ENCODE peak calls at places on chromosomes 4 and X, in six cellular contexts. Z is SK-N-MC, D is HepG2, P is HL-60, M is HCT116, X is GM12891. K is an unnamed sample.

GRCh38 chr4:1775731-1776500 is 17.2 kb upstream of the FGFR3 start:
- DNase-seq in P (no peak), X (no peak), D (peak), M (no peak), Z (no peak), K (no peak)

GRCh38 chrX:37541991-37542390 is 29.5 kb upstream of the LANCL3 start:
- DNase-seq in Z (no peak), P (no peak), X (no peak), D (no peak), M (no peak), K (no peak)

GRCh38 chr4:158624889-158625478 is 46.7 kb downstream of the C4orf46 start:
- DNase-seq in M (peak), D (peak), Z (peak), X (peak), P (peak), K (no peak)

GRCh38 chrX:129957241-129958099 is 25.0 kb upstream of the BCORL1 start:
- DNase-seq in Z (no peak), D (no peak), X (no peak), P (peak), M (peak), K (no peak)

GRCh38 chr4:2257361-2258001 is 4.4 kb downstream of the MXD4 start:
- DNase-seq in X (no peak), Z (no peak), D (no peak), P (no peak), M (no peak), K (no peak)

GRCh38 chr4:24274401-24275035 is 309.8 kb downstream of the DHX15 start:
- DNase-seq in M (no peak), D (no peak), X (no peak), P (no peak), Z (no peak), K (no peak)

GRCh38 chr4:56060021-56060420 is 111.3 kb downstream of the CEP135 start:
- DNase-seq in P (no peak), Z (no peak), D (no peak), X (no peak), M (no peak), K (no peak)

GRCh38 chr4:88818650-88819470 is 121.2 kb upstream of the NAP1L5 start:
- DNase-seq in X (no peak), M (peak), P (no peak), Z (no peak), D (peak), K (peak)

GRCh38 chrX:121135488-121136207 is 88.2 kb downstream of the GLUD2 start:
- DNase-seq in D (no peak), Z (no peak), M (no peak), X (no peak), P (no peak), K (no peak)

GRCh38 chrX:72554448-72555140 is 18.0 kb downstream of the HDAC8 start:
- DNase-seq in D (no peak), M (peak), P (no peak), X (no peak), Z (no peak), K (no peak)

GRCh38 chrX:50704987-50705386 is 109.0 kb downstream of the SHROOM4 start:
- DNase-seq in D (no peak), P (no peak), Z (no peak), M (no peak), X (no peak), K (no peak)

GRCh38 chr4:21765810-21766407 is 182.7 kb downstream of the KCNIP4 start:
- DNase-seq in M (peak), P (no peak), X (peak), D (peak), Z (no peak), K (peak)

GRCh38 chr4:8081171-8081570 is 77.4 kb downstream of the ABLIM2 start:
- DNase-seq in X (no peak), M (no peak), P (no peak), Z (no peak), D (no peak), K (no peak)

GRCh38 chr4:139628184-139629012 is 37.2 kb upstream of the MGST2 start:
- DNase-seq in D (no peak), P (no peak), Z (no peak), M (no peak), X (no peak), K (no peak)

DNA sequence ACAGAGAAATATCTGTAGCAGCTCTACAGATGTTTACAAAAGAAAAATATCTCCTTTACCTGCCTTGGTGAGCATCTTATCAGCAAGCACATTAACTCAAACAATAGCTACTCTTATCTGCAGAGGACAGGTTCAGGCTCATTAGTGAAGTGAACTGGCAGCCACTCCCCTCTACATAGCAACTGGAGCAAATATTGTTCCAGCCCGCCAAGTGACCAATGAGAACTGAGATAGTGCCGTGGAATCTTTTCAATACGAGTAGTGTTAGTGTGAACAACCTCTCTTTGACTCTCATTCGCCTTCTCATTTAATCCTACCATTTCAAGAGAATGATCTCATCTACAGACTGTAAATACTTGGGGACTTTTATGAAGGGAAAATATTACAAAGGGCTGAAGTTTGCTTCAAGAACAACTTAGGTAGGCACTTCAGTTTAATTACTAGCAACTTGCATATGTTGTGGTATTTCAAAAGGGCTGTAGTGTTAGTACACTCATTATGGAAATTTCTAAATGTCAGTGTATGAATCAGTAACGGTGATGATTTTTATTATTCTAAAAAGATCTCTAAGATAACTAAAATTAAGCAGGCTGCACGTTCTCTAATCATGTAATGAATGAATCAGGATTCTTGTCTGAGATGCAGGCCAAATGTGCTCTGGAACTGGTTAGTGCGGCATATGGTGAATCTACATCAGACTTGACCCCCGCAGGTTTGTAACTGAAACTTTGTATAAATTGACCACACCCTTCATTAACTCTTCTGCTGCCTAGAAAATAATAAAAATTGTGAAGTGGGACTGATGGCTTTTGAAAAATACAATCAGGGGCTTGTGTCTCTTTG is 72.4 kb downstream of the PALLD start:
- DNase-seq in D (peak), X (no peak), P (no peak), M (peak), Z (no peak), K (peak)
- TF ChIP-seq POLR2AphosphoS5 in D (no peak), X (no peak), P (no peak), M (peak), Z (no peak), K (no peak)

DNA sequence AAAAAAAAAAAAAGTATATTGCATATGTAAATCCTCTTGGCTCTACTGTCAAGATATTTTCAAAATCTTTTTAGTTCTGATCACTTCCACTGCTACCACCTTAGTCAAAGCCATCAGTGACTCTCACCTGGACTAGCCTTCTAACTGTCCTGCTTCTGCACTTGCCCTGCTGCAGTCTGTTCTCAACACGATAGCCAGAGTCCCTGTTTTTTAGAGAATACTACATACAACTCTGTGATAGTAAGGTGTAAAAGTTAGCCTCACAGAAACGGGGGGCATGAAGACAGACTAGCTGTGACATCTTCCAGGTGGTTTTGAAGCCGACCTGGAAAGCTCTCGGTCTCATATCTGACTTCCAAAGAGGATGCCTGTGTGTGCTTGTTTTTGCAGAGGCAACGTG is 24.6 kb downstream of the EIF2S3 start:
- DNase-seq in X (no peak), P (no peak), Z (no peak), D (no peak), M (no peak), K (no peak)
- TF ChIP-seq POLR2AphosphoS5 in X (no peak), P (no peak), Z (no peak), D (no peak), M (no peak), K (no peak)

GRCh38 chr4:184328022-184328736 is 110.5 kb upstream of the ENPP6 start:
- DNase-seq in D (no peak), P (no peak), M (no peak), X (no peak), Z (no peak), K (peak)

GRCh38 chr4:184331155-184331995 is 113.7 kb upstream of the ENPP6 start:
- DNase-seq in P (no peak), Z (no peak), M (no peak), D (no peak), X (no peak), K (peak)

GRCh38 chr4:184324939-184325477 is 107.3 kb upstream of the ENPP6 start:
- DNase-seq in P (no peak), D (no peak), M (no peak), Z (no peak), X (no peak), K (peak)

GRCh38 chr4:184329235-184330007 is 111.7 kb upstream of the ENPP6 start:
- DNase-seq in Z (no peak), P (no peak), D (no peak), X (no peak), M (no peak), K (peak)

DNA sequence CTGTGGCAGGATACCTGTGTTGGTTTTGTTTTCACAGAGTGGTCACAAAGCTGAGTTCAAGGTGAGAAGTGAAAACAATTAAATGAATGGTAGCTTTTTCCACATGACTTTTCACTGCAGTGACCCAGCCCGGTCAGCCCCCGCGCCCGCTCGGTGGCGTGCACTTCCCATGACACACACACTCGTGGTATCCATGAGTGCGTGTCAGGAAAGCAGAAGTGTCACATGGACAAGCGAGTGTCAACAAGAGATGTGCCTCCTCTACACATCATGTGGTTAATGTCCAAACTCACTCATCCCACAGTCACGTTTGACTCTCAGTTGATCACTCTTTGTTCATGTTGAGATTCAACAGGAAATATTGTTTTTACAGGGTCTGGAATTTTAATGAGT is 112.3 kb upstream of the ENPP6 start:
- DNase-seq in Z (no peak), D (no peak), P (no peak), M (no peak), X (no peak), K (no peak)
- TF ChIP-seq POLR2AphosphoS5 in Z (no peak), D (no peak), P (no peak), M (no peak), X (no peak), K (no peak)

GRCh38 chr4:16225681-16225995 is 633 bp downstream of the TAPT1 start:
- DNase-seq in P (no peak), D (no peak), Z (no peak), X (no peak), M (no peak), K (no peak)

GRCh38 chr4:16225139-16225538 is 1.1 kb downstream of the TAPT1 start:
- DNase-seq in X (no peak), M (no peak), Z (no peak), D (no peak), P (no peak), K (no peak)

GRCh38 chr4:16227462-16227868 is 1.2 kb upstream of the TAPT1 start:
- DNase-seq in D (peak), M (no peak), X (no peak), Z (no peak), P (no peak), K (no peak)

GRCh38 chr4:16226816-16227461 is 668 bp upstream of the TAPT1 start:
- DNase-seq in X (peak), D (peak), P (no peak), M (no peak), Z (no peak), K (peak)

GRCh38 chr4:16225996-16226815 is at the start of gene TAPT1:
- DNase-seq in D (no peak), M (no peak), Z (no peak), P (no peak), X (peak), K (peak)
- TF ChIP-seq POLR2AphosphoS5 in D (no peak), M (peak), Z (no peak), P (peak), X (no peak), K (no peak)